ENCODE peak calls at places on chromosomes 2 and 18, in eight cellular contexts. Y is breast epithelium, O is PC-3, C is heart left ventricle, Z is fibroblast of lung, D is transverse colon, H is adrenal gland, F is HCT116. N is an unnamed sample. For H3K9me3, the result is how much of the 10 kb centered on the place peaks cover.

GRCh38 chr2:126909781-126910180 is 11.1 kb downstream of the TEX51 start:
- DNase-seq in Y (peak), H (no peak), D (no peak), Z (no peak), C (no peak), F (no peak), O (no peak), N (no peak)

GRCh38 chr2:158624961-158625360 is 168.2 kb downstream of the PKP4 start:
- DNase-seq in H (no peak), D (no peak), Y (no peak), F (no peak), Z (no peak), O (no peak), C (no peak), N (no peak)

GRCh38 chr2:112803691-112804521 is 19.6 kb upstream of the IL1A start:
- DNase-seq in Y (no peak), D (no peak), H (no peak), C (no peak), O (peak), Z (peak), F (no peak), N (no peak)

GRCh38 chr2:172693529-172694185 is 42.0 kb upstream of the RAPGEF4 start:
- DNase-seq in Z (peak), F (no peak), D (no peak), H (no peak), C (no peak), O (peak), Y (no peak), N (no peak)

GRCh38 chr2:1556776-1557466 is 143.7 kb downstream of the TPO start:
- DNase-seq in D (no peak), H (peak), C (no peak), Z (peak), F (no peak), Y (no peak), O (peak), N (no peak)

GRCh38 chr2:70214958-70215357 is 24.1 kb upstream of the C2orf42 start:
- DNase-seq in O (no peak), F (no peak), H (no peak), C (no peak), Y (no peak), Z (peak), D (no peak), N (no peak)

GRCh38 chr18:37199741-37200140 is 365.9 kb downstream of the CELF4 start:
- DNase-seq in C (no peak), O (no peak), Z (no peak), H (no peak), F (no peak), Y (no peak), D (no peak), N (no peak)

GRCh38 chr2:241088376-241088775 is 13.7 kb downstream of the MTERF4 start:
- DNase-seq in Z (no peak), D (no peak), H (no peak), O (no peak), Y (no peak), F (no peak), C (no peak), N (no peak)

GRCh38 chr2:181152221-181152620 is 171.8 kb downstream of the UBE2E3 start:
- DNase-seq in O (no peak), F (no peak), Z (peak), H (no peak), Y (no peak), C (no peak), D (no peak), N (no peak)

GRCh38 chr2:240917009-240917683 is 11.0 kb downstream of the CROCC2 start:
- DNase-seq in F (no peak), D (peak), O (no peak), C (no peak), Z (no peak), H (no peak), Y (no peak), N (no peak)

GRCh38 chr2:196225213-196225612 is 53.8 kb upstream of the STK17B start:
- DNase-seq in H (no peak), Z (peak), C (no peak), D (no peak), F (no peak), Y (no peak), O (peak), N (no peak)

GRCh38 chr2:51782874-51783765 is 751.2 kb upstream of the NRXN1 start:
- DNase-seq in Y (no peak), H (no peak), C (peak), D (no peak), O (peak), Z (peak), F (peak), N (no peak)

GRCh38 chr2:234678721-234679120 is 181.8 kb upstream of the ARL4C start:
- DNase-seq in H (no peak), C (no peak), O (no peak), Y (no peak), Z (peak), F (no peak), D (no peak), N (no peak)

GRCh38 chr2:219912530-219912929 is 285.1 kb downstream of the SLC4A3 start:
- DNase-seq in Z (peak), O (no peak), H (no peak), D (no peak), C (no peak), Y (no peak), F (no peak), N (no peak)

GRCh38 chr18:9474103-9474982 is 970 bp upstream of the RALBP1 start:
- DNase-seq in Z (no peak), C (no peak), F (peak), O (peak), Y (peak), D (peak), H (peak), N (no peak)

GRCh38 chr2:205058409-205058808 is 513.1 kb downstream of the PARD3B start:
- DNase-seq in H (no peak), Y (no peak), O (no peak), F (no peak), C (no peak), D (no peak), Z (peak), N (no peak)

GRCh38 chr2:132462242-132462641 is 45.6 kb downstream of the GPR39 start:
- DNase-seq in Z (no peak), D (no peak), Y (no peak), F (no peak), O (no peak), C (no peak), H (no peak), N (no peak)

GRCh38 chr2:132460781-132461180 is 44.2 kb downstream of the GPR39 start:
- DNase-seq in C (no peak), O (no peak), F (no peak), D (no peak), Z (no peak), Y (no peak), H (no peak), N (no peak)

GRCh38 chr2:132465917-132466316 is 49.3 kb downstream of the GPR39 start:
- DNase-seq in D (no peak), C (no peak), H (no peak), O (no peak), F (no peak), Y (no peak), Z (no peak), N (no peak)

GRCh38 chr2:132466428-132467028 is 49.9 kb downstream of the GPR39 start:
- DNase-seq in D (no peak), Y (no peak), F (no peak), O (no peak), Z (no peak), C (no peak), H (no peak), N (no peak)

GRCh38 chr2:132463719-132464118 is 47.1 kb downstream of the GPR39 start:
- DNase-seq in O (no peak), C (no peak), Y (no peak), F (no peak), H (no peak), D (no peak), Z (no peak), N (no peak)
- H3K9me3 ChIP-seq in O (under half), C (under half), Y (under half), F (under half), H (under half), D (under half), Z (under half), N (under half)

GRCh38 chr2:76567478-76567877 is 856.8 kb upstream of the GCFC2 start:
- DNase-seq in H (no peak), Z (no peak), O (no peak), C (no peak), F (no peak), Y (no peak), D (no peak), N (no peak)
- TF ChIP-seq CTCF in H (no peak), Z (no peak), O (no peak), C (no peak), F (no peak), Y (no peak), D (no peak), N (no peak)

DNA sequence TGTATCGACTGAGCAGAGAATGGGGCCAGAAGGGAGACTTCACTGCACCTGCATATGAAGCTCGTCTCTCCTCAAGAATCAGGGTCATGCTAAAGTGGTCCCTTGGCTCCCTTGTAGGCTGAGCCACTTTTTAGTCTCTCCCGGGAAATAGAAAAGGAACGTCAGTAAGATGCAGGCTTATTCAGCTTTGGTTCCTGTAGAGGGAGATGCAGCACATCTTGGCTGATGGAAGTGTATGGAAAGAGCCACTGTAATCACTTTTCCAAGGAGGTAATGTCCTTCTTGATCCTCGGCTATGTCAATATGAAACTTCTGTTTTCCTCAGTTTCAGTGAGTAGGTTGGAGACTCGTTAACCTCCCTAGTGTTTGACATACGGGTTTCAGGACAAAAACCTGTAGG is 235.2 kb downstream of the GCA start:
- DNase-seq in F (no peak), O (no peak), Y (no peak), C (no peak), H (no peak), D (no peak), Z (no peak), N (no peak)
- H3K27ac ChIP-seq in F (no peak), O (no peak), Y (no peak), C (no peak), H (no peak), D (no peak), Z (no peak), N (no peak)

GRCh38 chr2:5176764-5177163 is 515.4 kb upstream of the SOX11 start:
- DNase-seq in O (peak), H (no peak), C (no peak), F (no peak), Z (peak), D (no peak), Y (no peak), N (no peak)
- H3K9me3 ChIP-seq in O (under half), H (under half), C (under half), F (under half), Z (under half), D (under half), Y (under half), N (under half)

GRCh38 chr2:64699712-64700111 is 46.0 kb upstream of the SERTAD2 start:
- DNase-seq in O (no peak), Z (no peak), Y (no peak), D (no peak), F (no peak), H (no peak), C (no peak), N (no peak)
- TF ChIP-seq CTCF in O (peak), Z (no peak), Y (no peak), D (no peak), F (no peak), H (no peak), C (no peak), N (no peak)

DNA sequence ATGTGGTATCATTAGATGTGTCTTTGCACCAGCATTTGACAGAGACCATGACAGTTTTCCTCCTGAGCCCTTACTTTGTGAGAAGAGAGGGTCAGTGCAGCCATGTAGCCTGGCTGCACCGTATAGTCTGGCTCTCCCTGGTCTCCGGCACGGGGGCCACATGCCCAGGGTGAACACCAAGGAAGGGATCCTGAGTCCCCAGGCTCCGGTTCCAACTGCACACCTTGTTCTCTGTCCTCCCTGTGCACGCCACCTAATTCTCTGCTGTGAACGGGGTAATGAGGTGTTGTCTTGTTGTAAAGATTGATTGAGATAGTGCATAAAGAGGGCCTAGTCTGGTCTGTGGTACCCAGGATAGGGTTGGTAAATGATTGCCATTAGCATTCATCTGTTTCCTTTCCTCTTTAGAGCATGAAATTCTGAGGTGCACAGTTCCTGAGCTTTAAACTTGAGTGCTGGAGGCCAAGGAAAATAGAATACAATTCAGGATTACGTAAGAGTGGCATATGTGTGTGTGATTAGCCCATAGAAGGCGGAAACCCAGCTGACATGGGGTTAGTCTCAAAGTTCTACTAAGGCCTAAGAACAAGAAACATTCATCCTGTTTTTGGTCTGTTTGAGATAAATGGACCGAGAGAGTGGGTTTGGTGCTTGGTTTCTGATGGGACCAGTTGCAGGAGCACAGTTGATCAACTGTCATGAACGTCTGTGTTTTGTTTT is 55.5 kb downstream of the NCK2 start:
- DNase-seq in F (no peak), O (no peak), D (no peak), C (no peak), Z (peak), Y (no peak), H (no peak), N (no peak)
- H3K27ac ChIP-seq in F (no peak), O (no peak), D (peak), C (peak), Z (no peak), Y (peak), H (no peak), N (peak)

GRCh38 chr2:105989070-105989469 is 205.0 kb downstream of the UXS1 start:
- DNase-seq in Y (no peak), H (no peak), Z (no peak), F (no peak), O (no peak), C (no peak), D (no peak), N (no peak)
- H3K9me3 ChIP-seq in Y (under half), H (under half), Z (under half), F (under half), O (under half), C (under half), D (under half), N (under half)

DNA sequence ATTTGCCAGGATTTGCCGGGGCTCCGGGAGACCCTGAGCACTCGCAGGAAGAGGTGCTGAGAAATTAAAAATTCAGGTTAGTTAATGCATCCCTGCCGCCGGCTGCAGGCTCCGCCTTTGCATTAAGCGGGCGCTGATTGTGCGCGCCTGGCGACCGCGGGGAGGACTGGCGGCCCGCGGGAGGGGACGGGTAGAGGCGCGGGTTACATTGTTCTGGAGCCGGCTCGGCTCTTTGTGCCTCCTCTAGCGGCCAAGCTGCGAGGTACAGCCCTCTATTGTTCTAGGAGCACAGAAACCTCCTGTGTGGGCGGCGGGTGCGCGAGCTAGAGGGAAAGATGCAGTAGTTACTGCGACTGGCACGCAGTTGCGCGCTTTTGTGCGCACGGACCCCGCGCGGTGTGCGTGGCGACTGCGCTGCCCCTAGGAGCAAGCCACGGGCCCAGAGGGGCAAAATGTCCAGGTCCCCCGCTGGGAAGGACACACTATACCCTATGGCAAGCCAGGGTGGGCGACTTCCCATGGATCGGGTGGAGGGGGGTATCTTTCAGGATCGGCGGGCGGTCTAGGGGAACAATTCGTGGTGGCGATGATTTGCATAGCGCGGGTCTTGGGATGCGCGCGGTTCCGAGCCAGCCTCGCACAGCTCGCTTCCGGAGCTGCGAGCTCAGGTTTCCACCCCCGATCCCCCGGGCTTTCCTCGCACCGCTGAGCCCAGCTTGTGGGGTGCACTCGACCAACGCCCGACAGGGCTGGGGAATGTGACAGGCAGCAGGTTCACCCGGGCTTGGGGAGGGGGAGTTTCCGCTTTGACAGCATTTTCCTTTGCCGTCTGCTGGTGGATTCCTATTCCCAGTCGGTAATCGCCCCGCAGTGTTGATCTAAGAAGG is 2.9 kb downstream of the ONECUT2 start:
- DNase-seq in Y (no peak), C (no peak), D (peak), H (peak), O (peak), Z (peak), F (peak), N (no peak)
- TF ChIP-seq CTCF in Y (no peak), C (peak), D (peak), H (peak), O (peak), Z (peak), F (peak), N (no peak)

GRCh38 chr2:48343154-48343553 is 186.8 kb upstream of the STON1 start:
- DNase-seq in H (no peak), D (no peak), F (no peak), Y (no peak), O (no peak), C (no peak), Z (no peak), N (no peak)

GRCh38 chr2:48341556-48342133 is 188.3 kb upstream of the STON1 start:
- DNase-seq in H (peak), F (no peak), Z (no peak), C (no peak), D (no peak), Y (no peak), O (no peak), N (no peak)

GRCh38 chr2:48344441-48344756 is 185.6 kb upstream of the STON1 start:
- DNase-seq in C (no peak), D (no peak), H (no peak), Z (no peak), F (no peak), Y (no peak), O (no peak), N (no peak)

GRCh38 chr2:48345176-48345575 is 184.8 kb upstream of the STON1 start:
- DNase-seq in Y (no peak), Z (peak), O (no peak), C (no peak), D (no peak), F (no peak), H (no peak), N (no peak)

DNA sequence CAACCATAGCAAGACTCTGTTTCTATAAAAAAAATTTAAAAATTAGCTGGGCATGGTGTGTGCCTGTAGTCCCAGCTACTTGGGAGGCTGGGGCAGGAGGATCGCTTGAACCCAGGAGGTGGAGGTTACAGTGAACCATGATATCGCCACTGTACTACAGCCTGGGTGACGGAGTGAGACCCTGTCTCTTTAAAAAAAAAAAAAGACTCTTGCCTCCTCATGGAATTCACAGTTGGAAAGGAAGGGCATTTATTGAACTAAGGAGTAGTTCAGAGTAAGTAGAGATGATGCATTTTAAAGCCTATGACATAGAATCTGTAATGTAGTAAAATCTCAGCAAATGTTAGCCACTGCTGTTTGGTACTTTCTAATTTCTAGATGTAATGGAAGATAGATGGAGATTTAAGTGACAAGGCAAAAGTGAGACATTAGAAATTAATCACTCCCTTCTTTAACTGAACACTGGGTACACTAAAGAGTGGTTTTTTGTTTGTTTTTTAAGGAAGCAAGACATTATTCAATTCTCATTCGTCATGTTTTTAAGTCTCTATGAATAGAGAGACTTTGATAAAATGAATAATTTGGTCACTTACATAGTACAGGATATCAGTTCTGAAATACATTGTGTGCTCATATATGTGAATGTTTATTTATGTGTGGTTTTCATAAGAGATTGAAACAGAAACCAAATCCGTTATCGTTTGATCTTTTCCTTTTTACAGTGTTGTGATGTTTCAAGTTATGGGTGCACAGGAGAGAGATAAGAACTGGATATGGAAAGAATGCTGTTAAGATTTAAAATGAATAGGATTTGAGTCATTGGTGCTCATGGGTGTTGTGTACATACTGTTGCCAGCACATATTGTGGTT is 186.1 kb upstream of the STON1 start:
- DNase-seq in Z (peak), C (no peak), Y (no peak), O (peak), F (no peak), H (no peak), D (no peak), N (no peak)
- H3K27ac ChIP-seq in Z (peak), C (peak), Y (no peak), O (peak), F (no peak), H (peak), D (peak), N (peak)